ENCODE peak calls at places on chromosomes 4 and X, in four cellular contexts. One of them, this sample, is unnamed.

GRCh38 chr4:41121906-41122305 is 92.4 kb downstream of the APBB2 start:
- DNase-seq in suprapubic skin: no peak
- DNase-seq in type B pancreatic cell: no peak
- DNase-seq in progenitor cell of endocrine pancreas: no peak
- DNase-seq in this sample: no peak

GRCh38 chr4:20137176-20137575 is 114.5 kb upstream of the SLIT2 start:
- DNase-seq in suprapubic skin: no peak
- DNase-seq in type B pancreatic cell: no peak
- DNase-seq in progenitor cell of endocrine pancreas: no peak
- DNase-seq in this sample: no peak

GRCh38 chr4:40337081-40337480 is 1.9 kb downstream of the CHRNA9 start:
- DNase-seq in suprapubic skin: no peak
- DNase-seq in type B pancreatic cell: no peak
- DNase-seq in progenitor cell of endocrine pancreas: no peak
- DNase-seq in this sample: no peak

GRCh38 chrX:48835524-48836329 is at the start of gene PCSK1N:
- DNase-seq in suprapubic skin: no peak
- DNase-seq in type B pancreatic cell: no peak
- DNase-seq in progenitor cell of endocrine pancreas: no peak
- DNase-seq in this sample: no peak

GRCh38 chrX:144648788-144649187 is 598.5 kb upstream of the SPANXN1 start:
- DNase-seq in suprapubic skin: no peak
- DNase-seq in type B pancreatic cell: no peak
- DNase-seq in progenitor cell of endocrine pancreas: no peak
- DNase-seq in this sample: no peak

GRCh38 chrX:133698298-133698697 is 283.0 kb upstream of the GPC4 start:
- DNase-seq in suprapubic skin: no peak
- DNase-seq in type B pancreatic cell: no peak
- DNase-seq in progenitor cell of endocrine pancreas: no peak
- DNase-seq in this sample: no peak

GRCh38 chr4:169080970-169081369 is 70.9 kb upstream of the CBR4 start:
- DNase-seq in suprapubic skin: no peak
- DNase-seq in type B pancreatic cell: no peak
- DNase-seq in progenitor cell of endocrine pancreas: no peak
- DNase-seq in this sample: no peak

GRCh38 chr4:15754323-15754722 is 23.8 kb upstream of the CD38 start:
- DNase-seq in suprapubic skin: no peak
- DNase-seq in type B pancreatic cell: no peak
- DNase-seq in progenitor cell of endocrine pancreas: no peak
- DNase-seq in this sample: no peak

GRCh38 chr4:108775921-108776320 is 13.1 kb upstream of the ETNPPL start:
- DNase-seq in suprapubic skin: no peak
- DNase-seq in type B pancreatic cell: no peak
- DNase-seq in progenitor cell of endocrine pancreas: no peak
- DNase-seq in this sample: no peak

GRCh38 chr4:108772402-108772801 is 9.5 kb upstream of the ETNPPL start:
- DNase-seq in suprapubic skin: no peak
- DNase-seq in type B pancreatic cell: no peak
- DNase-seq in progenitor cell of endocrine pancreas: no peak
- DNase-seq in this sample: no peak

GRCh38 chr4:108779958-108780357 is 17.1 kb upstream of the ETNPPL start:
- DNase-seq in suprapubic skin: no peak
- DNase-seq in type B pancreatic cell: no peak
- DNase-seq in progenitor cell of endocrine pancreas: no peak
- DNase-seq in this sample: no peak

GRCh38 chr4:108774809-108775530 is 12.1 kb upstream of the ETNPPL start:
- DNase-seq in suprapubic skin: no peak
- DNase-seq in type B pancreatic cell: no peak
- DNase-seq in progenitor cell of endocrine pancreas: no peak
- DNase-seq in this sample: no peak
- TF ChIP-seq CTCF in suprapubic skin: no peak
- TF ChIP-seq CTCF in type B pancreatic cell: no peak
- TF ChIP-seq CTCF in progenitor cell of endocrine pancreas: no peak
- TF ChIP-seq CTCF in this sample: no peak

DNA sequence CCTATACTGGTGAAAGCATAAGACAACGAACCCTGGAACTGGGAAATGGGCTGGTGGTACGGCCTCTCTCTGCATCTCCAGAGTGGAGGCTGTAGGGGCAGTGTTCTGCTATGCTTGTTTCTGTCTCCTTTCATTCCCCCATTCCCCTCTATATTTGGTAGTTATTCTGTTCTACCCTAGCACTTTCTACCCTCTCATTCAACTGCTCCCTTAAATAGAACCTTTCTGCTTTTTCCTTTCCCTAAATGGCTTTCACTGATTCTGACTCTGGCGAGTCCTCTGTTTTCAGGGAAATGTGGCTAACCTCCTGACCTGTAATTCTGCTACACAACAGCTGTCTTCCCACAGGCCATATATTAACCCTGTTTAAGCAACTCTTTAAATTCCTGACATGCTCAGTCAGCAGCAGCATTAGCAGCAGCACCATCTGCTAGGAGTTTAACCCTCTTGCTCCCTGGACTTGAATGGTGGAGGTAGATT is 94.2 kb downstream of the CXCL13 start:
- DNase-seq in suprapubic skin: no peak
- DNase-seq in type B pancreatic cell: no peak
- DNase-seq in progenitor cell of endocrine pancreas: no peak
- DNase-seq in this sample: no peak
- TF ChIP-seq CTCF in suprapubic skin: no peak
- TF ChIP-seq CTCF in type B pancreatic cell: peak
- TF ChIP-seq CTCF in progenitor cell of endocrine pancreas: peak
- TF ChIP-seq CTCF in this sample: peak

DNA sequence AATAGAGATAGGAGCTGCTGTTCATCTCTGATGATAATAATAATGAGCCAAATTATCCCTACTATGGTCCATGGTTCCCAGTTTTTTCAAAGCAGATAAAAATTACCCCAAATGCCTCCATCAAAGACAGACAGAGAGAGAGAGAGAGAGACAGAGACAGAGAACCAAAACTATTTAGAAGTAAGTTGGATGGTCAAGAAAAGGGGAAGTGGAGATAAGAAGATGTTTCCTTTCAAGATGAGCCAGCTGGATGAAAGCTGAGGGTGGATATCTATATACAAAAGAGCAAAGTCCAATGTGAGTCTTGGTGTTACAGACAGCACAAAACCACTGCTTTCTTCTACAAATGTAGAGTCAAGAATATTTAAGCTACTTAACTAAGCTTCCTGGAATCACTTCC is 173.9 kb downstream of the GRIA3 start:
- DNase-seq in suprapubic skin: no peak
- DNase-seq in type B pancreatic cell: no peak
- DNase-seq in progenitor cell of endocrine pancreas: no peak
- DNase-seq in this sample: no peak
- TF ChIP-seq CTCF in suprapubic skin: no peak
- TF ChIP-seq CTCF in type B pancreatic cell: no peak
- TF ChIP-seq CTCF in progenitor cell of endocrine pancreas: no peak
- TF ChIP-seq CTCF in this sample: no peak

DNA sequence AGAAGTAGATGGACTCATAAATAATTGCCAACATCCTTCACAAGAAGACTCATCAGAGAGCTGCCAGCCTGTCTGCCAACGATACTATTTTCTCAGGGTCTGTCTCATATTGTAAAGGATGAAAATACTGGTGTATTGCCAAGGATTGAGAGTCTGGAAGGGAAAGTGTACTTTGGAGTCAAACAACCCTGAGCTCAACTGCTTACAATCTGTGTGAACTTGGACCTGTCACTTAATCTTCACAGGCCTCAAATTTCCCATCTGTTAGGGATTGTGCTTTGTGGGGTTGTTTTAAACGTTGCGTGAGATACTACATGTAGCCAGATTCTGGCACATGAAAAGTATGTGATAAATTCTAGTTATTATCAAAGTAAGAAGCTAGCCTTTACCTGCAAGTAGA is 169.1 kb downstream of the LHFPL1 start:
- DNase-seq in suprapubic skin: no peak
- DNase-seq in type B pancreatic cell: no peak
- DNase-seq in progenitor cell of endocrine pancreas: no peak
- DNase-seq in this sample: no peak
- TF ChIP-seq CTCF in suprapubic skin: no peak
- TF ChIP-seq CTCF in type B pancreatic cell: no peak
- TF ChIP-seq CTCF in progenitor cell of endocrine pancreas: no peak
- TF ChIP-seq CTCF in this sample: no peak

DNA sequence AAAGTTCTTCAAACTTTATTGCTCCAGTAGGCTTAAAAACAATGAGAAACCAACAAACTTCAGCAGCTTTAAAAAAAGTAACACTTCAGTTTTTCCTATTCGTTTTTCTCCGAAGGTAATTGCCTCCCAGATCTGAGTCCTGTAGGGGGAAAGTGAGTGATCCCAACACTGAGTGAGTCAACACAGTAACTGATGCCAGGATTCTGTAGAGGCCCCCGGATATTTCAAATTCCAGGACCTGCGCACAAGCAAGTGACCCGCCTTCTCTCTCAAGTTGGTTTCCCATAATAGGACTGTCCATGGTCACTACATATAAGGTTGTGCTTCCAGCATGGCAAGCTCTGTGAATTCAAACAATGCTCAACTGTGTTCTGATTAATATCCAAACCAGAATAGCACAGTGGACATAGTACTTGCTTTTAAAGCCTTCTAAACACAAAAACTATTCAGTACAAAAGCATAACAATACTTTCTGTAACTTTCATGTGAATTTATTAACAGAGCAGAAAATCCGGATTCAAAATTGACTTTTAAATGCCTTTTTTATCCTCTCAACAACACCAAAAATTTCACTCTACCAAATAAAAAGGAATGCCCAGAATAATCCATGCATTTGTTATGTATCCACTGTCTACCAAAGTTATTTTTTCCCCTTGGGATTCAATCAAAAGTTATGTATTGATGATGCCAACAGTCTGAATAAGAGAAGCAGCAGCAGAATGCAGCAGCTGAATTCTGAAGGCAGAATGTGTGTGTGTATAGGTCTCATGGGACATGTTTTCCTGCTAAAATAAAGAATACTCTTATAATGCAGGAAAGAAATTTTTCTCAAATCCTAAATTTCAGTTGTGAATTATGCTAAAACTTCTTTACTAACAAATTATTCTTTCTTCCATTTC is at the start of gene DMD:
- DNase-seq in suprapubic skin: no peak
- DNase-seq in type B pancreatic cell: no peak
- DNase-seq in progenitor cell of endocrine pancreas: no peak
- DNase-seq in this sample: peak
- TF ChIP-seq CTCF in suprapubic skin: no peak
- TF ChIP-seq CTCF in type B pancreatic cell: no peak
- TF ChIP-seq CTCF in progenitor cell of endocrine pancreas: no peak
- TF ChIP-seq CTCF in this sample: peak

GRCh38 chr4:126955292-126956191 is 677.2 kb upstream of the INTU start:
- DNase-seq in suprapubic skin: no peak
- DNase-seq in type B pancreatic cell: no peak
- DNase-seq in progenitor cell of endocrine pancreas: no peak
- DNase-seq in this sample: no peak

GRCh38 chr4:126960760-126961159 is 672.0 kb upstream of the INTU start:
- DNase-seq in suprapubic skin: no peak
- DNase-seq in type B pancreatic cell: no peak
- DNase-seq in progenitor cell of endocrine pancreas: no peak
- DNase-seq in this sample: no peak

GRCh38 chr4:126956192-126956897 is 676.4 kb upstream of the INTU start:
- DNase-seq in suprapubic skin: no peak
- DNase-seq in type B pancreatic cell: no peak
- DNase-seq in progenitor cell of endocrine pancreas: no peak
- DNase-seq in this sample: no peak

GRCh38 chr4:126958482-126958881 is 674.3 kb upstream of the INTU start:
- DNase-seq in suprapubic skin: no peak
- DNase-seq in type B pancreatic cell: no peak
- DNase-seq in progenitor cell of endocrine pancreas: no peak
- DNase-seq in this sample: no peak

DNA sequence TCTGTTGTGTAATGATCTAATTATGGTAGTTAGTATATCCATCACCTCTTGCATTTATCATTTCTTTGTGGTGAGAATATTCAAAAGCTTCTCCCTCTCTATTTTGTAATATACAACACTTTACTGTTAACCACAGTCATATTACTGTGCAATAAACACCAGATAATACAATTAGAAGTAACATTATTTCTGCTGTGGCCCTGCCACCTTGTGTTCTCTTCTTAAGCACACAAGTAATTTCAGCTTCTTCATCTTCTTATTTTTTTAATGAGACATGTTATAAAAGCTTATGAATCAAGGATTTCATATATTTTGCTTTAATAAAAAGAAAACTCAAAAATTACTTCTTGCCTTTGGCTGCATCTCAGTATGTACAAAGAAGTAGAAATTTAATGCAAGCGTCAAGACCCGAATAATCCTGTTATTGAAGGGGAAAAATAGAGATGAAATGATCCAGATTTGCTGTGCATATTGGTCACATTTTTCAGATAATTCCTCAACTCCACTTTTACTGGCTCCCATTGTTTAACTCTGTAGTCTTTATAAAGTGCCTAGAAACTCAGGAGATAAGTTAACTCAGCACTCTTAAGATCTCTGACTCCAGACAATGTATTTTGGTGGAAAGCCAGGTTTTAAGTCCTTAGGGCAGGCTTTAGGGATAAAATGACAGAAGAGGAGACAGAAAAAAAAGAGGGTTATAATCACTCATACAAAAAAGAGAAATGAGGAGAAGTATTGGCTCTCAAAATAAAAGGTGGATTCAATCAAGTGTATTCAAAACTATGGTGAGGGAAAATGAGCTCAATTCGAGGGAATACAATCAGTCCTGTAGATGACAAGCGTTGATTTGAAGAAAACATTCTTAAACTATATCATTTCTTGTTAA is 675.0 kb upstream of the INTU start:
- DNase-seq in suprapubic skin: no peak
- DNase-seq in type B pancreatic cell: no peak
- DNase-seq in progenitor cell of endocrine pancreas: no peak
- DNase-seq in this sample: no peak
- TF ChIP-seq CTCF in suprapubic skin: no peak
- TF ChIP-seq CTCF in type B pancreatic cell: no peak
- TF ChIP-seq CTCF in progenitor cell of endocrine pancreas: no peak
- TF ChIP-seq CTCF in this sample: peak

GRCh38 chr4:172963498-172964294 is 204.9 kb upstream of the GALNT7 start:
- DNase-seq in suprapubic skin: no peak
- DNase-seq in type B pancreatic cell: no peak
- DNase-seq in progenitor cell of endocrine pancreas: no peak
- DNase-seq in this sample: no peak

GRCh38 chr4:172957216-172957615 is 211.4 kb upstream of the GALNT7 start:
- DNase-seq in suprapubic skin: no peak
- DNase-seq in type B pancreatic cell: no peak
- DNase-seq in progenitor cell of endocrine pancreas: no peak
- DNase-seq in this sample: no peak

GRCh38 chr4:172962564-172963353 is 205.9 kb upstream of the GALNT7 start:
- DNase-seq in suprapubic skin: no peak
- DNase-seq in type B pancreatic cell: no peak
- DNase-seq in progenitor cell of endocrine pancreas: no peak
- DNase-seq in this sample: no peak
- TF ChIP-seq CTCF in suprapubic skin: no peak
- TF ChIP-seq CTCF in type B pancreatic cell: no peak
- TF ChIP-seq CTCF in progenitor cell of endocrine pancreas: no peak
- TF ChIP-seq CTCF in this sample: no peak

GRCh38 chrX:112760697-112761096 is 79.9 kb downstream of the AMOT start:
- DNase-seq in suprapubic skin: no peak
- DNase-seq in type B pancreatic cell: no peak
- DNase-seq in progenitor cell of endocrine pancreas: no peak
- DNase-seq in this sample: no peak
- TF ChIP-seq CTCF in suprapubic skin: no peak
- TF ChIP-seq CTCF in type B pancreatic cell: no peak
- TF ChIP-seq CTCF in progenitor cell of endocrine pancreas: no peak
- TF ChIP-seq CTCF in this sample: peak

GRCh38 chr4:74830928-74831327 is 36.6 kb upstream of the BTC start:
- DNase-seq in suprapubic skin: no peak
- DNase-seq in type B pancreatic cell: no peak
- DNase-seq in progenitor cell of endocrine pancreas: no peak
- DNase-seq in this sample: no peak
- TF ChIP-seq CTCF in suprapubic skin: no peak
- TF ChIP-seq CTCF in type B pancreatic cell: peak
- TF ChIP-seq CTCF in progenitor cell of endocrine pancreas: peak
- TF ChIP-seq CTCF in this sample: peak